ENCODE peak calls at places on chromosomes 4 and X, in five cellular contexts. One of them, this sample, is unnamed.

GRCh38 chr4:177937051-177937450 is 494.8 kb upstream of the AGA start:
- DNase-seq in mesendoderm: no peak
- DNase-seq in stimulated activated CD8-positive, alpha-beta memory T cell treated with anti-CD3 and anti-CD28 coated beads, Interleukin-7, amount 100 ng/mL, for 24 hours: no peak
- DNase-seq in ACHN: peak
- DNase-seq in GM19239: no peak
- DNase-seq in this sample: no peak

GRCh38 chr4:151226004-151226932 is 50.7 kb upstream of the PRSS48 start:
- DNase-seq in mesendoderm: peak
- DNase-seq in stimulated activated CD8-positive, alpha-beta memory T cell treated with anti-CD3 and anti-CD28 coated beads, Interleukin-7, amount 100 ng/mL, for 24 hours: no peak
- DNase-seq in ACHN: peak
- DNase-seq in GM19239: no peak
- DNase-seq in this sample: no peak

GRCh38 chr4:101348367-101348827 is 1.1 kb upstream of the PPP3CA start:
- DNase-seq in mesendoderm: no peak
- DNase-seq in stimulated activated CD8-positive, alpha-beta memory T cell treated with anti-CD3 and anti-CD28 coated beads, Interleukin-7, amount 100 ng/mL, for 24 hours: peak
- DNase-seq in ACHN: no peak
- DNase-seq in GM19239: no peak
- DNase-seq in this sample: no peak

GRCh38 chrX:8738588-8739189 is 6.8 kb upstream of the ANOS1 start:
- DNase-seq in mesendoderm: peak
- DNase-seq in stimulated activated CD8-positive, alpha-beta memory T cell treated with anti-CD3 and anti-CD28 coated beads, Interleukin-7, amount 100 ng/mL, for 24 hours: no peak
- DNase-seq in ACHN: peak
- DNase-seq in GM19239: no peak
- DNase-seq in this sample: peak

GRCh38 chrX:132592880-132593279 is 104.0 kb upstream of the MBNL3 start:
- DNase-seq in mesendoderm: peak
- DNase-seq in stimulated activated CD8-positive, alpha-beta memory T cell treated with anti-CD3 and anti-CD28 coated beads, Interleukin-7, amount 100 ng/mL, for 24 hours: no peak
- DNase-seq in ACHN: peak
- DNase-seq in GM19239: peak
- DNase-seq in this sample: no peak

GRCh38 chr4:47106561-47106960 is 75.2 kb downstream of the GABRB1 start:
- DNase-seq in mesendoderm: no peak
- DNase-seq in stimulated activated CD8-positive, alpha-beta memory T cell treated with anti-CD3 and anti-CD28 coated beads, Interleukin-7, amount 100 ng/mL, for 24 hours: no peak
- DNase-seq in ACHN: no peak
- DNase-seq in GM19239: no peak
- DNase-seq in this sample: no peak

GRCh38 chr4:53788011-53788410 is 196.7 kb upstream of the LNX1 start:
- DNase-seq in mesendoderm: no peak
- DNase-seq in stimulated activated CD8-positive, alpha-beta memory T cell treated with anti-CD3 and anti-CD28 coated beads, Interleukin-7, amount 100 ng/mL, for 24 hours: no peak
- DNase-seq in ACHN: no peak
- DNase-seq in GM19239: no peak
- DNase-seq in this sample: no peak

GRCh38 chrX:149371984-149372383 is 133.1 kb downstream of the IDS start:
- DNase-seq in mesendoderm: no peak
- DNase-seq in stimulated activated CD8-positive, alpha-beta memory T cell treated with anti-CD3 and anti-CD28 coated beads, Interleukin-7, amount 100 ng/mL, for 24 hours: no peak
- DNase-seq in ACHN: no peak
- DNase-seq in GM19239: no peak
- DNase-seq in this sample: no peak

GRCh38 chrX:10795721-10796120 is 175.3 kb upstream of the MID1 start:
- DNase-seq in mesendoderm: no peak
- DNase-seq in stimulated activated CD8-positive, alpha-beta memory T cell treated with anti-CD3 and anti-CD28 coated beads, Interleukin-7, amount 100 ng/mL, for 24 hours: no peak
- DNase-seq in ACHN: no peak
- DNase-seq in GM19239: no peak
- DNase-seq in this sample: no peak

GRCh38 chr4:6776920-6777635 is 5.4 kb upstream of the KIAA0232 start:
- DNase-seq in mesendoderm: no peak
- DNase-seq in stimulated activated CD8-positive, alpha-beta memory T cell treated with anti-CD3 and anti-CD28 coated beads, Interleukin-7, amount 100 ng/mL, for 24 hours: no peak
- DNase-seq in ACHN: no peak
- DNase-seq in GM19239: no peak
- DNase-seq in this sample: no peak

GRCh38 chr4:82652062-82652461 is 90.3 kb upstream of the TMEM150C start:
- DNase-seq in mesendoderm: no peak
- DNase-seq in stimulated activated CD8-positive, alpha-beta memory T cell treated with anti-CD3 and anti-CD28 coated beads, Interleukin-7, amount 100 ng/mL, for 24 hours: no peak
- DNase-seq in ACHN: no peak
- DNase-seq in GM19239: no peak
- DNase-seq in this sample: no peak

GRCh38 chr4:152981278-152981677 is 45.2 kb downstream of the FHDC1 start:
- DNase-seq in mesendoderm: no peak
- DNase-seq in stimulated activated CD8-positive, alpha-beta memory T cell treated with anti-CD3 and anti-CD28 coated beads, Interleukin-7, amount 100 ng/mL, for 24 hours: no peak
- DNase-seq in ACHN: no peak
- DNase-seq in GM19239: no peak
- DNase-seq in this sample: no peak

GRCh38 chr4:67152976-67153375 is 392.3 kb downstream of the CENPC start:
- DNase-seq in mesendoderm: no peak
- DNase-seq in stimulated activated CD8-positive, alpha-beta memory T cell treated with anti-CD3 and anti-CD28 coated beads, Interleukin-7, amount 100 ng/mL, for 24 hours: no peak
- DNase-seq in ACHN: no peak
- DNase-seq in GM19239: no peak
- DNase-seq in this sample: no peak

GRCh38 chrX:18707442-18708049 is at the start of gene PPEF1:
- DNase-seq in mesendoderm: no peak
- DNase-seq in stimulated activated CD8-positive, alpha-beta memory T cell treated with anti-CD3 and anti-CD28 coated beads, Interleukin-7, amount 100 ng/mL, for 24 hours: no peak
- DNase-seq in ACHN: no peak
- DNase-seq in GM19239: no peak
- DNase-seq in this sample: no peak

GRCh38 chrX:121146059-121146628 is 98.7 kb downstream of the GLUD2 start:
- DNase-seq in mesendoderm: no peak
- DNase-seq in stimulated activated CD8-positive, alpha-beta memory T cell treated with anti-CD3 and anti-CD28 coated beads, Interleukin-7, amount 100 ng/mL, for 24 hours: no peak
- DNase-seq in ACHN: no peak
- DNase-seq in GM19239: no peak
- DNase-seq in this sample: no peak

GRCh38 chrX:136541294-136541693 is 9.3 kb downstream of the VGLL1 start:
- DNase-seq in mesendoderm: peak
- DNase-seq in stimulated activated CD8-positive, alpha-beta memory T cell treated with anti-CD3 and anti-CD28 coated beads, Interleukin-7, amount 100 ng/mL, for 24 hours: no peak
- DNase-seq in ACHN: no peak
- DNase-seq in GM19239: no peak
- DNase-seq in this sample: no peak

GRCh38 chr4:71732706-71733105 is 51.2 kb downstream of the GC start:
- DNase-seq in mesendoderm: peak
- DNase-seq in stimulated activated CD8-positive, alpha-beta memory T cell treated with anti-CD3 and anti-CD28 coated beads, Interleukin-7, amount 100 ng/mL, for 24 hours: no peak
- DNase-seq in ACHN: peak
- DNase-seq in GM19239: no peak
- DNase-seq in this sample: no peak

GRCh38 chr4:171813195-171813955 is at the start of gene GALNTL6:
- DNase-seq in mesendoderm: peak
- DNase-seq in stimulated activated CD8-positive, alpha-beta memory T cell treated with anti-CD3 and anti-CD28 coated beads, Interleukin-7, amount 100 ng/mL, for 24 hours: no peak
- DNase-seq in ACHN: peak
- DNase-seq in GM19239: no peak
- DNase-seq in this sample: no peak

GRCh38 chr4:6619466-6620255 is 20.8 kb upstream of the MRFAP1 start:
- DNase-seq in mesendoderm: no peak
- DNase-seq in stimulated activated CD8-positive, alpha-beta memory T cell treated with anti-CD3 and anti-CD28 coated beads, Interleukin-7, amount 100 ng/mL, for 24 hours: no peak
- DNase-seq in ACHN: no peak
- DNase-seq in GM19239: no peak
- DNase-seq in this sample: no peak

GRCh38 chr4:67104145-67104544 is 441.2 kb downstream of the CENPC start:
- DNase-seq in mesendoderm: peak
- DNase-seq in stimulated activated CD8-positive, alpha-beta memory T cell treated with anti-CD3 and anti-CD28 coated beads, Interleukin-7, amount 100 ng/mL, for 24 hours: no peak
- DNase-seq in ACHN: no peak
- DNase-seq in GM19239: no peak
- DNase-seq in this sample: no peak

GRCh38 chrX:57900961-57901360 is 9.3 kb downstream of the ZXDA start:
- DNase-seq in mesendoderm: no peak
- DNase-seq in stimulated activated CD8-positive, alpha-beta memory T cell treated with anti-CD3 and anti-CD28 coated beads, Interleukin-7, amount 100 ng/mL, for 24 hours: no peak
- DNase-seq in ACHN: peak
- DNase-seq in GM19239: no peak
- DNase-seq in this sample: no peak

GRCh38 chr4:177287298-177287697 is 22.4 kb upstream of the NEIL3 start:
- DNase-seq in mesendoderm: no peak
- DNase-seq in stimulated activated CD8-positive, alpha-beta memory T cell treated with anti-CD3 and anti-CD28 coated beads, Interleukin-7, amount 100 ng/mL, for 24 hours: no peak
- DNase-seq in ACHN: no peak
- DNase-seq in GM19239: no peak
- DNase-seq in this sample: no peak

GRCh38 chrX:2692221-2693122 is 1.4 kb downstream of the CD99 start:
- DNase-seq in mesendoderm: peak
- DNase-seq in stimulated activated CD8-positive, alpha-beta memory T cell treated with anti-CD3 and anti-CD28 coated beads, Interleukin-7, amount 100 ng/mL, for 24 hours: no peak
- DNase-seq in ACHN: no peak
- DNase-seq in GM19239: no peak
- DNase-seq in this sample: peak

GRCh38 chrX:111352424-111352823 is 59.6 kb downstream of the DCX start:
- DNase-seq in mesendoderm: no peak
- DNase-seq in stimulated activated CD8-positive, alpha-beta memory T cell treated with anti-CD3 and anti-CD28 coated beads, Interleukin-7, amount 100 ng/mL, for 24 hours: no peak
- DNase-seq in ACHN: no peak
- DNase-seq in GM19239: no peak
- DNase-seq in this sample: peak

This sample was measured in MG63.